ENCODE peak calls at places on chromosome 9, in four cellular contexts. G, U, Q and W are unnamed samples.

GRCh38 chr9:127308559-127309429 is 44.2 kb downstream of the GARNL3 start:
- DNase-seq in G (no peak), U (no peak), Q (peak), W (peak)

GRCh38 chr9:110065527-110065926 is 142.4 kb downstream of the C9orf152 start:
- DNase-seq in G (no peak), U (no peak), Q (no peak), W (peak)

GRCh38 chr9:121503443-121503842 is 3.8 kb upstream of the GGTA1 start:
- DNase-seq in G (no peak), U (no peak), Q (no peak), W (no peak)

GRCh38 chr9:78443946-78444345 is 147.0 kb downstream of the PSAT1 start:
- DNase-seq in G (no peak), U (no peak), Q (no peak), W (no peak)

GRCh38 chr9:36971935-36972488 is 62.1 kb downstream of the PAX5 start:
- DNase-seq in G (no peak), U (no peak), Q (no peak), W (no peak)

GRCh38 chr9:112338561-112338960 is 5.1 kb upstream of the PTBP3 start:
- DNase-seq in G (no peak), U (no peak), Q (no peak), W (no peak)

GRCh38 chr9:23851024-23851629 is 25.1 kb upstream of the ELAVL2 start:
- DNase-seq in G (no peak), U (no peak), Q (no peak), W (no peak)

GRCh38 chr9:136009516-136009915 is 48.3 kb upstream of the UBAC1 start:
- DNase-seq in G (no peak), U (no peak), Q (no peak), W (no peak)

GRCh38 chr9:110128664-110129329 is 79.2 kb downstream of the C9orf152 start:
- DNase-seq in G (no peak), U (no peak), Q (no peak), W (no peak)

GRCh38 chr9:38417003-38417965 is 7.0 kb downstream of the IGFBPL1 start:
- DNase-seq in G (peak), U (peak), Q (peak), W (peak)

GRCh38 chr9:92723299-92723625 is 41.4 kb downstream of the BICD2 start:
- DNase-seq in G (no peak), U (no peak), Q (no peak), W (no peak)

DNA sequence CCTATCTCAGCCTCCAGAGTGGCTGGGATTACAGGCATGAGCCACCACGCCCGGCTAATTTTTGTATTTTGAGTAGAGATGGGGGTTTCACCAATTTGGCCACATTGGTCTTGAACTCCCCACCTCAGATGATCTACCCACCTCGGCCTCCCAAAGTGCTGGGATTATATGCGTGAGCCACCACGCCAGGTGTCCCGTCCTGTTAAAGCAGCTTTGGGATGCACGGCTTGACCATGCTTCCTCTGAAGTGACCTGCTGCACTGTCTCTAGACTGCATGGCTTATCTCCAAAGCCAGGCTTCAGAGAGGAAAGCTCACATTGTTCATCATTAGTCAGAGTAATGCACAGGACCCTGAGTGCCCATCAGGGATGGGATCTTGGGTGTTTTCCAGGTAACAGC is 45.4 kb downstream of the SEMA4D start:
- DNase-seq in G (no peak), U (no peak), Q (no peak), W (no peak)
- TF ChIP-seq MYC in G (no peak), U (no peak), Q (no peak), W (no peak)

DNA sequence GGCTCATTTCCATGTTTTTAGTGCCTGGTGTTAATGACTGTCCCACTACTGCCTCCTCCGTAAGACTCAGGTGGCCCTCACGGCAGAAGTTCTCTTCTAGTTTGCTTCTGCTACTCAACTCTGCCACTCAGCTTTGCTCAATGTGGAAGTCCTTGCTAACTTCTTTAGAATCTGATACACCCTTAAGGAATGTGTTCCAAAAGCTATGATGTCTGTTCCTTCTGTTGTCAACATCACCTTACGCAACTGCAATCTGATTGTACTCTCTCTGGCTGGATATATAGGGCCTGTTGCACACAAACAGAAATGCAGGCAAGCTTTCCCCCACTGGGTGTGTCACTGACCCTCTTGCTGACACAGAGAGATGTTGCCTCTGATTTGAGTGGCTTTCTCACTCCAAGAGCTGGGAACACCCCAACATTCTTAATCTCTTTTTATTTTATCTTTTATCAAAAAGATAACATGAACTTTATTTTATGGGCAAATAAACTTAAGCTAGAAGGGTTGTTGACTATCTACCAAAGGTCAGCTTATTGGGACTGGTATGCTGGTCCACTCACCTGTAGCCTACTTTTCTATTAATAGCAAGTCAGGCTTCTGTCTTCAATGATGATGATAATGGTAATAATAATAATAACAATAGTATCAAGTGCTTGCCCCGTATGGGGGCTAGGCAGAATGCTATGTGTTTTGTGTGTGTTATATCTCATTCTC is 25.2 kb downstream of the TMEM252 start:
- DNase-seq in G (no peak), U (no peak), Q (no peak), W (no peak)
- TF ChIP-seq CTCF in G (no peak), U (no peak), Q (no peak), W (no peak)

GRCh38 chr9:104856413-104856941 is 71.5 kb downstream of the ABCA1 start:
- DNase-seq in G (no peak), U (no peak), Q (peak), W (no peak)
- TF ChIP-seq MYC in G (no peak), U (no peak), Q (no peak), W (no peak)

DNA sequence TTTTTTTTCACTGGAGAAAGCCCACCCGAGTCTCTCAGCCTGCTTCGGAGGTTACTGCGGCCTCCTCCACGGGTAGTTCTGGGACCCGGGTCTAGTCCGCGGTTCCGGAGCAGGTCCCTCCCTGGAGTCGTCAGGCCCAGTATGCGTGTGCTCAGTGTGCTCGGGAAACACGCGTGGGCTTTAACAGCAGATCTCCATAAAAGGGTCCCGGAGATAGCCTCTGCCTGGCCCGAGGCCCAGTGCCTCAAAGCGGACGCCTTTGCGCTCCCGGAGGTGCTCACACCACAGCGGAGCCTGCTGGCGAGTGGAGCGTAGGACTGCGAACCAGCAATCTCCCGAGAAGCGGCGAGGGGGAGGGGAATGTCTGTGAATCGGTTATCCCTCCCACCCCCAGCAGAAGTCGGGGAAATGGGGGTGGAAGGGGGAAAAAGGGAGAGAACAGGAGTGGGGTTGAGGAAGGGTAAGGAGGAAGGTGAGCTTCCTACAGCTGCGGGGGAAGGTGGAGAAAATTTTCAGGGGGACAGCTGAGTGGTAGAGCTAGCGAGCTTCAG is 28.7 kb downstream of the CDKN2A start:
- DNase-seq in G (peak), U (no peak), Q (peak), W (no peak)
- TF ChIP-seq CTCF in G (peak), U (no peak), Q (peak), W (no peak)

GRCh38 chr9:99105152-99106043 is 485 bp downstream of the TGFBR1 start:
- DNase-seq in G (peak), U (peak), Q (peak), W (peak)
- TF ChIP-seq MYC in G (no peak), U (no peak), Q (no peak), W (peak)

GRCh38 chr9:80884180-80884579 is 805.2 kb downstream of the TLE1 start:
- DNase-seq in G (no peak), U (no peak), Q (no peak), W (no peak)

GRCh38 chr9:80881946-80882345 is 807.4 kb downstream of the TLE1 start:
- DNase-seq in G (no peak), U (no peak), Q (no peak), W (no peak)

GRCh38 chr9:80881350-80881749 is 808.0 kb downstream of the TLE1 start:
- DNase-seq in G (no peak), U (no peak), Q (no peak), W (no peak)

GRCh38 chr9:80885894-80886293 is 803.5 kb downstream of the TLE1 start:
- DNase-seq in G (no peak), U (no peak), Q (no peak), W (peak)
- TF ChIP-seq CTCF in G (no peak), U (no peak), Q (peak), W (no peak)